ENCODE peak calls at places on chromosomes 6 and 20, in six cellular contexts. E is body of pancreas, U is lower lobe of right lung, T is GM12865, P is brain microvascular endothelial cell, Z is breast epithelium. N is an unnamed sample.

GRCh38 chr6:26324295-26324727 is 40.7 kb upstream of the BTN3A2 start:
- DNase-seq in E (no peak), U (no peak), T (no peak), P (no peak), Z (no peak), N (no peak)

GRCh38 chr6:20069130-20069529 is 143.1 kb downstream of the MBOAT1 start:
- DNase-seq in E (no peak), U (no peak), T (no peak), P (no peak), Z (no peak), N (no peak)

GRCh38 chr6:125363010-125363359 is 61.2 kb upstream of the HDDC2 start:
- DNase-seq in E (no peak), U (no peak), T (no peak), P (peak), Z (peak), N (no peak)

GRCh38 chr6:30344191-30344867 is 627 bp upstream of the RPP21 start:
- DNase-seq in E (no peak), U (no peak), T (no peak), P (no peak), Z (no peak), N (no peak)

GRCh38 chr20:24682496-24683090 is 213.2 kb downstream of the SYNDIG1 start:
- DNase-seq in E (no peak), U (no peak), T (no peak), P (no peak), Z (no peak), N (no peak)

GRCh38 chr6:82045965-82046756 is 201.4 kb downstream of the IBTK start:
- DNase-seq in E (no peak), U (no peak), T (no peak), P (peak), Z (no peak), N (no peak)

GRCh38 chr20:4131911-4132310 is 116.6 kb upstream of the RNF24 start:
- DNase-seq in E (no peak), U (no peak), T (no peak), P (no peak), Z (no peak), N (no peak)

GRCh38 chr6:13846841-13847240 is 32.5 kb upstream of the MCUR1 start:
- DNase-seq in E (no peak), U (no peak), T (no peak), P (no peak), Z (no peak), N (no peak)

GRCh38 chr6:86937219-86938079 is at the start of gene HTR1E:
- DNase-seq in E (peak), U (no peak), T (peak), P (peak), Z (peak), N (peak)

DNA sequence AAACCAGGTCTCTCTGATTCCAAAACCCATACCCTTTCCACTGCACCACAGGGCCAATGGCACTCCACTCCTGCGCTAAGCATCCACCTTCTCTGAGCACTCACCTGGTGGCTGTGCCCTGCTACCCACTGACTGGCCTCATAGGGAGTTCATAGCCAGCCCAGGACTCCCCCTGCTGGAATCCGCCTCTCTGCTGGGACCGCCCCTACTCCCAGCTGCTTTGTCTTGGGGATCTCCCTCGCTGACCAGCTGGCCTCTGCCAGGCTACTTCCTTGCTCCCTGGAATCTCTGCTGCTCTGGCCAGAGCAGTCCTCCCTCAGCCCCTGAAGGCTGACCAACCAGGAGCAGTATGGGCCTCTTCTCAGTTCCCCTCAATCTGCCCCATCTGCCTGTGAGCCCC is 129.7 kb downstream of the FAXC start:
- DNase-seq in E (peak), U (no peak), T (peak), P (no peak), Z (no peak), N (peak)
- TF ChIP-seq CTCF in E (no peak), U (no peak), T (peak), P (peak), Z (no peak), N (peak)

DNA sequence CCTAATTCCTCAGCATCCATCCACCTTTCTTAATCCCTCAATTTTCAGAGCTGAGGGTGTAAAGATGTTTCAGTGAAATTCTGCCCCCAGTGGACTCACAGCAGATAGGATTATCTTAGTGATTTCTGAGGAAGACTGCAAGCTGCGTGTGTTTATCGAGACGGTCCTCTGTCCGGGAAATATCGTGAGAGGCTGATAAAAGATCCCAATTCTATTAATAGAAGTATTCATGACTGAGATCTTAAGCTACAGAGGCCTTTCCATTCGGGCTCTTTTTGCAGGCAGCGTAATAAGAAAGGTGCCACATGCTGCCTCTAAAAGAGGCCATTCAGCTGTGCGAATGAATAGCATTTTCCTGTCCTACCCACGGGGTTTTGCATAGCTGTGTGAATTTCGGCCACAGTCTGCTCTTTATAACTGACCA is 209.0 kb downstream of the ARHGAP18 start:
- DNase-seq in E (no peak), U (no peak), T (no peak), P (peak), Z (no peak), N (no peak)
- TF ChIP-seq CTCF in E (no peak), U (peak), T (peak), P (peak), Z (no peak), N (no peak)

GRCh38 chr6:168408504-168409136 is 32.4 kb upstream of the SMOC2 start:
- DNase-seq in E (no peak), U (no peak), T (no peak), P (no peak), Z (no peak), N (no peak)
- TF ChIP-seq CTCF in E (no peak), U (no peak), T (no peak), P (no peak), Z (no peak), N (no peak)

DNA sequence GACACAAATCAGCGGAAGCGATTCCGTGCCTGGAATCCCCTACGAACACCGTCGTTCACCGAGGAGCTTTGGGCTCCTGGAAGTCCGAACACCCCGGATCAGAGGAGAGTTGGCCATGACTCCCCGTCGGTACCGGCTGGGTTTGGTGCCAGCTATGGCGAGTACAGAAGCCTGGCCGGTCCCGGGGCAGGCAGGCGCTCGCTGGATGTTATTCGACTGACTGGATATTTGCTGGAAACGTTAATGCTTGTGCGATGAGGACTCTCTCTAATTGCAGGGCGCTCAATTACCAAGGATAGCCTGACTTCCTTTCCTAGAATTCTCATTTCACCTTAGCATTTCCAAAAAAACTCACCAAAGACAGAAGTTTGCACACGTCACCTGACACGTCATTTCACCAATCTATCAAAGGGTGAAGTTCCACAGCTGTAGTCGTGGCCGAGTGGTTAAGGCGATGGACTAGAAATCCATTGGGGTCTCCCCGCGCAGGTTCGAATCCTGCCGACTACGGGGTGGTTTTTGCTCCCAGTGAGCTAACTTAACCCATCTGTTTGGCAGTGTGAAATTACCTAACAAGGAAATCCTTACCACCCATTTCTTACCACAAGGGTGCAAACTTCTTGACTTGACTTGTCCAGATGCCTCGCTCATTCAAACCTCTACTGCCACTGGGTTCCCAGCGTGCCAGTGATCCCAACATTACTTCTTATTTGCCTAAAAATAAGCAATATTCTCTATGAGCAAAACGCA is 22.7 kb upstream of the ZNF184 start:
- DNase-seq in E (peak), U (no peak), T (peak), P (peak), Z (no peak), N (peak)
- TF ChIP-seq CTCF in E (no peak), U (no peak), T (no peak), P (peak), Z (no peak), N (no peak)

GRCh38 chr20:41599699-41600104 is 18.5 kb downstream of the CHD6 start:
- DNase-seq in E (no peak), U (no peak), T (no peak), P (no peak), Z (no peak), N (no peak)

GRCh38 chr20:41601742-41602141 is 16.4 kb downstream of the CHD6 start:
- DNase-seq in E (no peak), U (no peak), T (no peak), P (no peak), Z (no peak), N (no peak)

GRCh38 chr20:41604002-41604401 is 14.2 kb downstream of the CHD6 start:
- DNase-seq in E (no peak), U (no peak), T (no peak), P (no peak), Z (no peak), N (no peak)

GRCh38 chr20:41598719-41599118 is 19.5 kb downstream of the CHD6 start:
- DNase-seq in E (no peak), U (no peak), T (no peak), P (no peak), Z (no peak), N (no peak)

GRCh38 chr20:41600926-41601631 is 17.1 kb downstream of the CHD6 start:
- DNase-seq in E (no peak), U (no peak), T (no peak), P (no peak), Z (no peak), N (no peak)
- TF ChIP-seq CTCF in E (no peak), U (no peak), T (no peak), P (no peak), Z (no peak), N (no peak)

DNA sequence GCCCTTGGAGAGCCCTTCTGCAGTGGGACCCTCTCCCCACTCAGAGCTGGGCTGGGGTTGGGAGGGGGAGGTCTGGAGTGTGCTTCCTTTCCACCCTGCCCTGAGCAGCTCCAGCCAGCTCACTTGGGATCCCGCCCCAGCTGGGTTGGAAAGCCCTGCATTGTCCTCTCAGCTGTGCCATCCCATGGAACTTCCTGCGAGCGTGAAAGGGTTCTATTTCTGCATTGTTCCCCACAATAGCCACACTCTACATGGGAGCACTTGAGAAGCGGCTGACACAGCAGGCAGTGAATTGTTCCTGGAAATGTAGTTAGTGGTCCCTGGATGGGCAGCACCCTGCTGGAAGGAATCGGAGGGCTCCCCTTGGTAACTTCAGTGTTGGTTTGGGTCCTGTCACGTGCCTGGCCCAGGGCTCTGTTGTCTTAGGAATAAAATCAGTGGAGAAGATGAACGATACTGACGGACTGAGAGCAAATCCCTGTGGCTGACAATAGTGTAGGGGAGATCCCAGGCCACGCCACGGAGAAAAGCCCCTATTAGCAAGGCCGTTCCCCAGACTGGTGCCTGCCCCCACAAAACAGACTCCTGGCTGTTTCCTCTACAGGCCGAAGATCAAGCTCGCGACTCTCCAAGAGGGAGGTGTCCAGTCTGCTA is 18.7 kb downstream of the DNMT3B start:
- DNase-seq in E (no peak), U (no peak), T (no peak), P (no peak), Z (no peak), N (no peak)
- TF ChIP-seq CTCF in E (no peak), U (no peak), T (no peak), P (no peak), Z (no peak), N (no peak)

N was measured in GM10248.